ENCODE peak calls at places on chromosome 17, in eight cellular contexts. One of them, this sample, is unnamed.

GRCh38 chr17:38585056-38585804 is 20.5 kb downstream of the SRCIN1 start:
- DNase-seq in COR-L47: peak; percentile 77
- DNase-seq in stimulated activated CD4-positive, alpha-beta T cell treated with anti-CD3 and anti-CD28 coated beads, Interleukin-1b, Interleukin-23, amount 100 ng/mL, for 1 hour: no peak
- DNase-seq in activated T-cell treated with anti-CD3 and anti-CD28 coated beads for 24 hours: no peak
- DNase-seq in sciatic nerve: no peak
- DNase-seq in activated B cell treated with CpG ODN at 0.5 μM for 24 hours: no peak
- DNase-seq in heart right ventricle: no peak
- DNase-seq in activated naive CD4-positive, alpha-beta T cell treated with anti-CD3 and anti-CD28 coated beads for 36 hours: no peak
- DNase-seq in this sample: no peak

GRCh38 chr17:8311131-8311790 is 1.2 kb downstream of the ARHGEF15 start:
- DNase-seq in COR-L47: no peak
- DNase-seq in stimulated activated CD4-positive, alpha-beta T cell treated with anti-CD3 and anti-CD28 coated beads, Interleukin-1b, Interleukin-23, amount 100 ng/mL, for 1 hour: no peak
- DNase-seq in activated T-cell treated with anti-CD3 and anti-CD28 coated beads for 24 hours: no peak
- DNase-seq in sciatic nerve: no peak
- DNase-seq in activated B cell treated with CpG ODN at 0.5 μM for 24 hours: no peak
- DNase-seq in heart right ventricle: peak; percentile 46
- DNase-seq in activated naive CD4-positive, alpha-beta T cell treated with anti-CD3 and anti-CD28 coated beads for 36 hours: no peak
- DNase-seq in this sample: no peak

GRCh38 chr17:19977360-19978205 is at the start of gene AKAP10:
- DNase-seq in COR-L47: peak; percentile 62
- DNase-seq in stimulated activated CD4-positive, alpha-beta T cell treated with anti-CD3 and anti-CD28 coated beads, Interleukin-1b, Interleukin-23, amount 100 ng/mL, for 1 hour: peak; percentile 77
- DNase-seq in activated T-cell treated with anti-CD3 and anti-CD28 coated beads for 24 hours: peak; percentile 95
- DNase-seq in sciatic nerve: peak; percentile 98
- DNase-seq in activated B cell treated with CpG ODN at 0.5 μM for 24 hours: peak; percentile 96
- DNase-seq in heart right ventricle: peak; percentile 96
- DNase-seq in activated naive CD4-positive, alpha-beta T cell treated with anti-CD3 and anti-CD28 coated beads for 36 hours: peak; percentile 97
- DNase-seq in this sample: peak; percentile 89

GRCh38 chr17:34451313-34451712 is 88.3 kb upstream of the CCL1 start:
- DNase-seq in COR-L47: no peak
- DNase-seq in stimulated activated CD4-positive, alpha-beta T cell treated with anti-CD3 and anti-CD28 coated beads, Interleukin-1b, Interleukin-23, amount 100 ng/mL, for 1 hour: no peak
- DNase-seq in activated T-cell treated with anti-CD3 and anti-CD28 coated beads for 24 hours: no peak
- DNase-seq in sciatic nerve: no peak
- DNase-seq in activated B cell treated with CpG ODN at 0.5 μM for 24 hours: no peak
- DNase-seq in heart right ventricle: no peak
- DNase-seq in activated naive CD4-positive, alpha-beta T cell treated with anti-CD3 and anti-CD28 coated beads for 36 hours: no peak
- DNase-seq in this sample: no peak

GRCh38 chr17:28567604-28568003 is 3.7 kb downstream of the PIGS start:
- DNase-seq in COR-L47: no peak
- DNase-seq in stimulated activated CD4-positive, alpha-beta T cell treated with anti-CD3 and anti-CD28 coated beads, Interleukin-1b, Interleukin-23, amount 100 ng/mL, for 1 hour: no peak
- DNase-seq in activated T-cell treated with anti-CD3 and anti-CD28 coated beads for 24 hours: no peak
- DNase-seq in sciatic nerve: no peak
- DNase-seq in activated B cell treated with CpG ODN at 0.5 μM for 24 hours: no peak
- DNase-seq in heart right ventricle: no peak
- DNase-seq in activated naive CD4-positive, alpha-beta T cell treated with anti-CD3 and anti-CD28 coated beads for 36 hours: no peak
- DNase-seq in this sample: no peak

GRCh38 chr17:77596491-77597420 is 361.7 kb upstream of the TNRC6C start:
- DNase-seq in COR-L47: no peak
- DNase-seq in stimulated activated CD4-positive, alpha-beta T cell treated with anti-CD3 and anti-CD28 coated beads, Interleukin-1b, Interleukin-23, amount 100 ng/mL, for 1 hour: no peak
- DNase-seq in activated T-cell treated with anti-CD3 and anti-CD28 coated beads for 24 hours: no peak
- DNase-seq in sciatic nerve: peak; percentile 35
- DNase-seq in activated B cell treated with CpG ODN at 0.5 μM for 24 hours: no peak
- DNase-seq in heart right ventricle: no peak
- DNase-seq in activated naive CD4-positive, alpha-beta T cell treated with anti-CD3 and anti-CD28 coated beads for 36 hours: no peak
- DNase-seq in this sample: no peak

GRCh38 chr17:48510381-48510760 is 20.4 kb downstream of the HOXB1 start:
- DNase-seq in COR-L47: no peak
- DNase-seq in stimulated activated CD4-positive, alpha-beta T cell treated with anti-CD3 and anti-CD28 coated beads, Interleukin-1b, Interleukin-23, amount 100 ng/mL, for 1 hour: no peak
- DNase-seq in activated T-cell treated with anti-CD3 and anti-CD28 coated beads for 24 hours: no peak
- DNase-seq in sciatic nerve: no peak
- DNase-seq in activated B cell treated with CpG ODN at 0.5 μM for 24 hours: no peak
- DNase-seq in heart right ventricle: no peak
- DNase-seq in activated naive CD4-positive, alpha-beta T cell treated with anti-CD3 and anti-CD28 coated beads for 36 hours: no peak
- DNase-seq in this sample: no peak

GRCh38 chr17:29581583-29582253 is 7.7 kb downstream of the GIT1 start:
- DNase-seq in COR-L47: peak; percentile 77
- DNase-seq in stimulated activated CD4-positive, alpha-beta T cell treated with anti-CD3 and anti-CD28 coated beads, Interleukin-1b, Interleukin-23, amount 100 ng/mL, for 1 hour: no peak
- DNase-seq in activated T-cell treated with anti-CD3 and anti-CD28 coated beads for 24 hours: no peak
- DNase-seq in sciatic nerve: no peak
- DNase-seq in activated B cell treated with CpG ODN at 0.5 μM for 24 hours: no peak
- DNase-seq in heart right ventricle: no peak
- DNase-seq in activated naive CD4-positive, alpha-beta T cell treated with anti-CD3 and anti-CD28 coated beads for 36 hours: no peak
- DNase-seq in this sample: no peak

GRCh38 chr17:65307366-65308316 is 170.5 kb downstream of the RGS9 start:
- DNase-seq in COR-L47: no peak
- DNase-seq in stimulated activated CD4-positive, alpha-beta T cell treated with anti-CD3 and anti-CD28 coated beads, Interleukin-1b, Interleukin-23, amount 100 ng/mL, for 1 hour: no peak
- DNase-seq in activated T-cell treated with anti-CD3 and anti-CD28 coated beads for 24 hours: no peak
- DNase-seq in sciatic nerve: no peak
- DNase-seq in activated B cell treated with CpG ODN at 0.5 μM for 24 hours: no peak
- DNase-seq in heart right ventricle: no peak
- DNase-seq in activated naive CD4-positive, alpha-beta T cell treated with anti-CD3 and anti-CD28 coated beads for 36 hours: no peak
- DNase-seq in this sample: no peak

GRCh38 chr17:43398724-43399595 is at the start of gene ARL4D:
- DNase-seq in COR-L47: peak; percentile 82
- DNase-seq in stimulated activated CD4-positive, alpha-beta T cell treated with anti-CD3 and anti-CD28 coated beads, Interleukin-1b, Interleukin-23, amount 100 ng/mL, for 1 hour: peak; percentile 33
- DNase-seq in activated T-cell treated with anti-CD3 and anti-CD28 coated beads for 24 hours: peak; percentile 76
- DNase-seq in sciatic nerve: peak; percentile 96
- DNase-seq in activated B cell treated with CpG ODN at 0.5 μM for 24 hours: peak; percentile 81
- DNase-seq in heart right ventricle: peak; percentile 92
- DNase-seq in activated naive CD4-positive, alpha-beta T cell treated with anti-CD3 and anti-CD28 coated beads for 36 hours: peak; percentile 85
- DNase-seq in this sample: peak; percentile 77

GRCh38 chr17:2215616-2216364 is 87.8 kb downstream of the SMG6 start:
- DNase-seq in COR-L47: no peak
- DNase-seq in stimulated activated CD4-positive, alpha-beta T cell treated with anti-CD3 and anti-CD28 coated beads, Interleukin-1b, Interleukin-23, amount 100 ng/mL, for 1 hour: peak; percentile 25
- DNase-seq in activated T-cell treated with anti-CD3 and anti-CD28 coated beads for 24 hours: peak; percentile 53
- DNase-seq in sciatic nerve: peak; percentile 84
- DNase-seq in activated B cell treated with CpG ODN at 0.5 μM for 24 hours: peak; percentile 33
- DNase-seq in heart right ventricle: peak; percentile 72
- DNase-seq in activated naive CD4-positive, alpha-beta T cell treated with anti-CD3 and anti-CD28 coated beads for 36 hours: peak; percentile 86
- DNase-seq in this sample: peak; percentile 68

GRCh38 chr17:65109990-65110680 is 27.0 kb upstream of the RGS9 start:
- DNase-seq in COR-L47: no peak
- DNase-seq in stimulated activated CD4-positive, alpha-beta T cell treated with anti-CD3 and anti-CD28 coated beads, Interleukin-1b, Interleukin-23, amount 100 ng/mL, for 1 hour: no peak
- DNase-seq in activated T-cell treated with anti-CD3 and anti-CD28 coated beads for 24 hours: no peak
- DNase-seq in sciatic nerve: no peak
- DNase-seq in activated B cell treated with CpG ODN at 0.5 μM for 24 hours: no peak
- DNase-seq in heart right ventricle: no peak
- DNase-seq in activated naive CD4-positive, alpha-beta T cell treated with anti-CD3 and anti-CD28 coated beads for 36 hours: no peak
- DNase-seq in this sample: no peak

GRCh38 chr17:62675260-62675659 is 47.8 kb downstream of the MRC2 start:
- DNase-seq in COR-L47: no peak
- DNase-seq in stimulated activated CD4-positive, alpha-beta T cell treated with anti-CD3 and anti-CD28 coated beads, Interleukin-1b, Interleukin-23, amount 100 ng/mL, for 1 hour: no peak
- DNase-seq in activated T-cell treated with anti-CD3 and anti-CD28 coated beads for 24 hours: no peak
- DNase-seq in sciatic nerve: peak; percentile 61
- DNase-seq in activated B cell treated with CpG ODN at 0.5 μM for 24 hours: no peak
- DNase-seq in heart right ventricle: no peak
- DNase-seq in activated naive CD4-positive, alpha-beta T cell treated with anti-CD3 and anti-CD28 coated beads for 36 hours: no peak
- DNase-seq in this sample: no peak

GRCh38 chr17:73787036-73787720 is 142.9 kb upstream of the SDK2 start:
- DNase-seq in COR-L47: no peak
- DNase-seq in stimulated activated CD4-positive, alpha-beta T cell treated with anti-CD3 and anti-CD28 coated beads, Interleukin-1b, Interleukin-23, amount 100 ng/mL, for 1 hour: no peak
- DNase-seq in activated T-cell treated with anti-CD3 and anti-CD28 coated beads for 24 hours: no peak
- DNase-seq in sciatic nerve: no peak
- DNase-seq in activated B cell treated with CpG ODN at 0.5 μM for 24 hours: no peak
- DNase-seq in heart right ventricle: no peak
- DNase-seq in activated naive CD4-positive, alpha-beta T cell treated with anti-CD3 and anti-CD28 coated beads for 36 hours: no peak
- DNase-seq in this sample: no peak

GRCh38 chr17:65774787-65775186 is 213.3 kb upstream of the AXIN2 start:
- DNase-seq in COR-L47: no peak
- DNase-seq in stimulated activated CD4-positive, alpha-beta T cell treated with anti-CD3 and anti-CD28 coated beads, Interleukin-1b, Interleukin-23, amount 100 ng/mL, for 1 hour: no peak
- DNase-seq in activated T-cell treated with anti-CD3 and anti-CD28 coated beads for 24 hours: no peak
- DNase-seq in sciatic nerve: no peak
- DNase-seq in activated B cell treated with CpG ODN at 0.5 μM for 24 hours: no peak
- DNase-seq in heart right ventricle: no peak
- DNase-seq in activated naive CD4-positive, alpha-beta T cell treated with anti-CD3 and anti-CD28 coated beads for 36 hours: no peak
- DNase-seq in this sample: no peak

GRCh38 chr17:43360376-43360738 is 38.4 kb upstream of the ARL4D start:
- DNase-seq in COR-L47: peak; percentile 34
- DNase-seq in stimulated activated CD4-positive, alpha-beta T cell treated with anti-CD3 and anti-CD28 coated beads, Interleukin-1b, Interleukin-23, amount 100 ng/mL, for 1 hour: peak; percentile 50
- DNase-seq in activated T-cell treated with anti-CD3 and anti-CD28 coated beads for 24 hours: peak; percentile 81
- DNase-seq in sciatic nerve: no peak
- DNase-seq in activated B cell treated with CpG ODN at 0.5 μM for 24 hours: no peak
- DNase-seq in heart right ventricle: no peak
- DNase-seq in activated naive CD4-positive, alpha-beta T cell treated with anti-CD3 and anti-CD28 coated beads for 36 hours: peak; percentile 94
- DNase-seq in this sample: peak; percentile 80

GRCh38 chr17:77076046-77076882 is 64.5 kb upstream of the SEC14L1 start:
- DNase-seq in COR-L47: peak; percentile 51
- DNase-seq in stimulated activated CD4-positive, alpha-beta T cell treated with anti-CD3 and anti-CD28 coated beads, Interleukin-1b, Interleukin-23, amount 100 ng/mL, for 1 hour: no peak
- DNase-seq in activated T-cell treated with anti-CD3 and anti-CD28 coated beads for 24 hours: no peak
- DNase-seq in sciatic nerve: no peak
- DNase-seq in activated B cell treated with CpG ODN at 0.5 μM for 24 hours: no peak
- DNase-seq in heart right ventricle: no peak
- DNase-seq in activated naive CD4-positive, alpha-beta T cell treated with anti-CD3 and anti-CD28 coated beads for 36 hours: no peak
- DNase-seq in this sample: no peak

GRCh38 chr17:40448639-40449261 is 5.5 kb downstream of the IGFBP4 start:
- DNase-seq in COR-L47: no peak
- DNase-seq in stimulated activated CD4-positive, alpha-beta T cell treated with anti-CD3 and anti-CD28 coated beads, Interleukin-1b, Interleukin-23, amount 100 ng/mL, for 1 hour: no peak
- DNase-seq in activated T-cell treated with anti-CD3 and anti-CD28 coated beads for 24 hours: no peak
- DNase-seq in sciatic nerve: no peak
- DNase-seq in activated B cell treated with CpG ODN at 0.5 μM for 24 hours: no peak
- DNase-seq in heart right ventricle: no peak
- DNase-seq in activated naive CD4-positive, alpha-beta T cell treated with anti-CD3 and anti-CD28 coated beads for 36 hours: no peak
- DNase-seq in this sample: no peak

GRCh38 chr17:50051606-50052005 is 4.3 kb upstream of the ITGA3 start:
- DNase-seq in COR-L47: no peak
- DNase-seq in stimulated activated CD4-positive, alpha-beta T cell treated with anti-CD3 and anti-CD28 coated beads, Interleukin-1b, Interleukin-23, amount 100 ng/mL, for 1 hour: no peak
- DNase-seq in activated T-cell treated with anti-CD3 and anti-CD28 coated beads for 24 hours: no peak
- DNase-seq in sciatic nerve: no peak
- DNase-seq in activated B cell treated with CpG ODN at 0.5 μM for 24 hours: no peak
- DNase-seq in heart right ventricle: no peak
- DNase-seq in activated naive CD4-positive, alpha-beta T cell treated with anti-CD3 and anti-CD28 coated beads for 36 hours: no peak
- DNase-seq in this sample: no peak

GRCh38 chr17:65730711-65731169 is 169.3 kb upstream of the AXIN2 start:
- DNase-seq in COR-L47: no peak
- DNase-seq in stimulated activated CD4-positive, alpha-beta T cell treated with anti-CD3 and anti-CD28 coated beads, Interleukin-1b, Interleukin-23, amount 100 ng/mL, for 1 hour: no peak
- DNase-seq in activated T-cell treated with anti-CD3 and anti-CD28 coated beads for 24 hours: no peak
- DNase-seq in sciatic nerve: no peak
- DNase-seq in activated B cell treated with CpG ODN at 0.5 μM for 24 hours: no peak
- DNase-seq in heart right ventricle: no peak
- DNase-seq in activated naive CD4-positive, alpha-beta T cell treated with anti-CD3 and anti-CD28 coated beads for 36 hours: no peak
- DNase-seq in this sample: no peak